ENCODE peak calls at places on chromosomes 7 and 10, in eight cellular contexts. One of them, this sample, is unnamed.

GRCh38 chr7:158017226-158018060 is 570.2 kb downstream of the PTPRN2 start:
- DNase-seq in uterus: no peak
- DNase-seq in fibroblast of mammary gland: no peak
- DNase-seq in NCI-H1694: no peak
- DNase-seq in fibroblast of gingiva: no peak
- DNase-seq in ELR: no peak
- DNase-seq in T-cell: no peak
- DNase-seq in ACHN: no peak
- DNase-seq in this sample: no peak

GRCh38 chr10:23051278-23051677 is 44.1 kb upstream of the MSRB2 start:
- DNase-seq in fibroblast of gingiva: no peak
- DNase-seq in ELR: no peak
- DNase-seq in fibroblast of mammary gland: no peak
- DNase-seq in ACHN: no peak
- DNase-seq in uterus: no peak
- DNase-seq in T-cell: no peak
- DNase-seq in NCI-H1694: no peak
- DNase-seq in this sample: no peak

GRCh38 chr7:67854236-67854635 is 857.6 kb downstream of the TYW1 start:
- DNase-seq in fibroblast of gingiva: no peak
- DNase-seq in ELR: no peak
- DNase-seq in ACHN: no peak
- DNase-seq in NCI-H1694: peak; percentile 90
- DNase-seq in T-cell: no peak
- DNase-seq in uterus: no peak
- DNase-seq in fibroblast of mammary gland: peak; percentile 46
- DNase-seq in this sample: peak; percentile 27

GRCh38 chr10:86373828-86374227 is 7.2 kb upstream of the GRID1 start:
- DNase-seq in ELR: no peak
- DNase-seq in fibroblast of mammary gland: no peak
- DNase-seq in T-cell: no peak
- DNase-seq in ACHN: no peak
- DNase-seq in uterus: peak; percentile 5
- DNase-seq in NCI-H1694: no peak
- DNase-seq in fibroblast of gingiva: no peak
- DNase-seq in this sample: no peak

GRCh38 chr7:906776-907157 is 30.4 kb downstream of the GET4 start:
- DNase-seq in ACHN: no peak
- DNase-seq in fibroblast of mammary gland: no peak
- DNase-seq in NCI-H1694: no peak
- DNase-seq in uterus: no peak
- DNase-seq in fibroblast of gingiva: no peak
- DNase-seq in ELR: peak; percentile 17
- DNase-seq in T-cell: no peak
- DNase-seq in this sample: no peak

GRCh38 chr10:106931159-106931852 is 233.2 kb downstream of the SORCS1 start:
- DNase-seq in fibroblast of gingiva: no peak
- DNase-seq in T-cell: no peak
- DNase-seq in ACHN: no peak
- DNase-seq in fibroblast of mammary gland: no peak
- DNase-seq in uterus: no peak
- DNase-seq in NCI-H1694: no peak
- DNase-seq in ELR: no peak
- DNase-seq in this sample: no peak

GRCh38 chr7:29953735-29954347 is 35.8 kb downstream of the SCRN1 start:
- DNase-seq in T-cell: no peak
- DNase-seq in fibroblast of mammary gland: peak; percentile 28
- DNase-seq in fibroblast of gingiva: no peak
- DNase-seq in uterus: no peak
- DNase-seq in ACHN: no peak
- DNase-seq in NCI-H1694: no peak
- DNase-seq in ELR: no peak
- DNase-seq in this sample: peak; percentile 42

GRCh38 chr7:143387156-143387975 is 6.2 kb downstream of the ZYX start:
- DNase-seq in T-cell: no peak
- DNase-seq in NCI-H1694: no peak
- DNase-seq in ACHN: peak; percentile 44
- DNase-seq in fibroblast of gingiva: no peak
- DNase-seq in ELR: no peak
- DNase-seq in uterus: no peak
- DNase-seq in fibroblast of mammary gland: no peak
- DNase-seq in this sample: no peak

GRCh38 chr10:119723161-119723560 is 2.7 kb upstream of the INPP5F start:
- DNase-seq in T-cell: no peak
- DNase-seq in uterus: no peak
- DNase-seq in fibroblast of gingiva: no peak
- DNase-seq in ELR: no peak
- DNase-seq in ACHN: no peak
- DNase-seq in fibroblast of mammary gland: no peak
- DNase-seq in NCI-H1694: no peak
- DNase-seq in this sample: no peak

GRCh38 chr7:143391462-143392404 is 10.6 kb downstream of the ZYX start:
- DNase-seq in ELR: peak; percentile 56
- DNase-seq in NCI-H1694: no peak
- DNase-seq in fibroblast of gingiva: peak; percentile 60
- DNase-seq in uterus: peak; percentile 79
- DNase-seq in fibroblast of mammary gland: peak; percentile 94
- DNase-seq in ACHN: no peak
- DNase-seq in T-cell: no peak
- DNase-seq in this sample: peak; percentile 61

GRCh38 chr7:95871078-95871848 is 98.9 kb downstream of the DYNC1I1 start:
- DNase-seq in NCI-H1694: peak; percentile 81
- DNase-seq in uterus: no peak
- DNase-seq in fibroblast of gingiva: peak; percentile 34
- DNase-seq in T-cell: no peak
- DNase-seq in ACHN: peak; percentile 78
- DNase-seq in ELR: peak; percentile 50
- DNase-seq in fibroblast of mammary gland: peak; percentile 60
- DNase-seq in this sample: peak; percentile 70

GRCh38 chr10:128881086-128881485 is 586.0 kb upstream of the MGMT start:
- DNase-seq in ELR: no peak
- DNase-seq in ACHN: no peak
- DNase-seq in uterus: no peak
- DNase-seq in fibroblast of gingiva: no peak
- DNase-seq in NCI-H1694: no peak
- DNase-seq in T-cell: no peak
- DNase-seq in fibroblast of mammary gland: no peak
- DNase-seq in this sample: no peak

GRCh38 chr10:93445978-93446720 is 36.0 kb downstream of the MYOF start:
- DNase-seq in fibroblast of gingiva: no peak
- DNase-seq in NCI-H1694: no peak
- DNase-seq in uterus: no peak
- DNase-seq in T-cell: no peak
- DNase-seq in fibroblast of mammary gland: no peak
- DNase-seq in ACHN: no peak
- DNase-seq in ELR: no peak
- DNase-seq in this sample: no peak

GRCh38 chr10:104811166-104811565 is 170.1 kb downstream of the SORCS3 start:
- DNase-seq in NCI-H1694: no peak
- DNase-seq in fibroblast of gingiva: no peak
- DNase-seq in fibroblast of mammary gland: no peak
- DNase-seq in ELR: no peak
- DNase-seq in ACHN: no peak
- DNase-seq in uterus: no peak
- DNase-seq in T-cell: no peak
- DNase-seq in this sample: no peak

GRCh38 chr7:29408841-29409243 is 154.8 kb upstream of the PRR15 start:
- DNase-seq in fibroblast of mammary gland: peak; percentile 81
- DNase-seq in NCI-H1694: peak; percentile 91
- DNase-seq in ELR: peak; percentile 84
- DNase-seq in T-cell: peak; percentile 41
- DNase-seq in fibroblast of gingiva: peak; percentile 46
- DNase-seq in uterus: peak; percentile 44
- DNase-seq in ACHN: peak; percentile 78
- DNase-seq in this sample: peak; percentile 91

GRCh38 chr7:76327610-76328009 is 25.1 kb downstream of the HSPB1 start:
- DNase-seq in T-cell: no peak
- DNase-seq in fibroblast of gingiva: no peak
- DNase-seq in ELR: no peak
- DNase-seq in ACHN: no peak
- DNase-seq in fibroblast of mammary gland: no peak
- DNase-seq in NCI-H1694: no peak
- DNase-seq in uterus: no peak
- DNase-seq in this sample: no peak

GRCh38 chr10:74500026-74500704 is 326.2 kb upstream of the KAT6B start:
- DNase-seq in T-cell: no peak
- DNase-seq in uterus: no peak
- DNase-seq in ACHN: no peak
- DNase-seq in ELR: no peak
- DNase-seq in fibroblast of gingiva: peak; percentile 11
- DNase-seq in fibroblast of mammary gland: peak; percentile 3
- DNase-seq in NCI-H1694: no peak
- DNase-seq in this sample: no peak

GRCh38 chr10:63083904-63084689 is 49.0 kb upstream of the NRBF2 start:
- DNase-seq in fibroblast of gingiva: peak; percentile 79
- DNase-seq in NCI-H1694: peak; percentile 20
- DNase-seq in uterus: peak; percentile 67
- DNase-seq in ACHN: peak; percentile 72
- DNase-seq in ELR: peak; percentile 75
- DNase-seq in T-cell: peak; percentile 39
- DNase-seq in fibroblast of mammary gland: peak; percentile 87
- DNase-seq in this sample: peak; percentile 90

GRCh38 chr10:812787-813186 is 118.7 kb downstream of the LARP4B start:
- DNase-seq in NCI-H1694: no peak
- DNase-seq in ELR: no peak
- DNase-seq in ACHN: no peak
- DNase-seq in uterus: no peak
- DNase-seq in fibroblast of mammary gland: no peak
- DNase-seq in fibroblast of gingiva: no peak
- DNase-seq in T-cell: no peak
- DNase-seq in this sample: no peak

GRCh38 chr7:23334482-23335056 is 35.4 kb downstream of the MALSU1 start:
- DNase-seq in ACHN: peak; percentile 94
- DNase-seq in uterus: no peak
- DNase-seq in ELR: peak; percentile 100
- DNase-seq in fibroblast of mammary gland: peak; percentile 99
- DNase-seq in T-cell: no peak
- DNase-seq in fibroblast of gingiva: peak; percentile 93
- DNase-seq in NCI-H1694: no peak
- DNase-seq in this sample: peak; percentile 93

GRCh38 chr7:91630581-91631370 is 249.7 kb downstream of the MTERF1 start:
- DNase-seq in NCI-H1694: no peak
- DNase-seq in ELR: no peak
- DNase-seq in ACHN: peak; percentile 87
- DNase-seq in uterus: no peak
- DNase-seq in fibroblast of mammary gland: no peak
- DNase-seq in fibroblast of gingiva: no peak
- DNase-seq in T-cell: no peak
- DNase-seq in this sample: no peak

GRCh38 chr10:132248455-132249231 is 59.1 kb downstream of the STK32C start:
- DNase-seq in uterus: no peak
- DNase-seq in NCI-H1694: no peak
- DNase-seq in ACHN: no peak
- DNase-seq in fibroblast of gingiva: no peak
- DNase-seq in ELR: peak; percentile 39
- DNase-seq in T-cell: peak; percentile 53
- DNase-seq in fibroblast of mammary gland: peak; percentile 8
- DNase-seq in this sample: peak; percentile 69

GRCh38 chr10:77669892-77670291 is 32.3 kb upstream of the KCNMA1 start:
- DNase-seq in uterus: no peak
- DNase-seq in fibroblast of gingiva: no peak
- DNase-seq in T-cell: no peak
- DNase-seq in fibroblast of mammary gland: peak; percentile 14
- DNase-seq in NCI-H1694: no peak
- DNase-seq in ACHN: no peak
- DNase-seq in ELR: peak; percentile 45
- DNase-seq in this sample: peak; percentile 4

GRCh38 chr7:151046603-151047573 is 1.4 kb upstream of the ASIC3 start:
- DNase-seq in NCI-H1694: no peak
- DNase-seq in ACHN: no peak
- DNase-seq in T-cell: no peak
- DNase-seq in fibroblast of gingiva: peak; percentile 47
- DNase-seq in uterus: peak; percentile 63
- DNase-seq in ELR: peak; percentile 45
- DNase-seq in fibroblast of mammary gland: peak; percentile 74
- DNase-seq in this sample: peak; percentile 82

GRCh38 chr7:51313276-51314035 is 3.2 kb downstream of the COBL start:
- DNase-seq in fibroblast of mammary gland: no peak
- DNase-seq in fibroblast of gingiva: no peak
- DNase-seq in uterus: no peak
- DNase-seq in T-cell: no peak
- DNase-seq in ACHN: no peak
- DNase-seq in ELR: no peak
- DNase-seq in NCI-H1694: no peak
- DNase-seq in this sample: no peak

GRCh38 chr10:98262571-98262970 is 5.4 kb downstream of the LOXL4 start:
- DNase-seq in fibroblast of mammary gland: peak; percentile 55
- DNase-seq in ELR: peak; percentile 62
- DNase-seq in fibroblast of gingiva: peak; percentile 42
- DNase-seq in uterus: no peak
- DNase-seq in NCI-H1694: no peak
- DNase-seq in ACHN: peak; percentile 57
- DNase-seq in T-cell: no peak
- DNase-seq in this sample: peak; percentile 45

GRCh38 chr10:6140965-6141295 is 52.1 kb downstream of the RBM17 start:
- DNase-seq in fibroblast of gingiva: no peak
- DNase-seq in T-cell: no peak
- DNase-seq in ACHN: no peak
- DNase-seq in ELR: no peak
- DNase-seq in NCI-H1694: no peak
- DNase-seq in uterus: no peak
- DNase-seq in fibroblast of mammary gland: no peak
- DNase-seq in this sample: no peak